ENCODE peak calls at places on chromosome 2, in nine cellular contexts. I, M, B, X, S, G, T, W and Q are unnamed samples.

GRCh38 chr2:159903404-159904126 is 105.6 kb upstream of the CD302 start:
- DNase-seq in I (no peak), M (peak), B (no peak), X (peak), S (peak), G (peak), T (no peak), W (no peak), Q (no peak)

GRCh38 chr2:15941970-15942710 is 1.8 kb downstream of the MYCN start:
- DNase-seq in I (peak), M (peak), B (no peak), X (peak), S (peak), G (no peak), T (no peak), W (peak), Q (no peak)

GRCh38 chr2:196372811-196373664 is 201.7 kb upstream of the STK17B start:
- DNase-seq in I (no peak), M (no peak), B (no peak), X (no peak), S (no peak), G (peak), T (no peak), W (no peak), Q (no peak)

GRCh38 chr2:238744951-238745350 is 102.9 kb upstream of the TWIST2 start:
- DNase-seq in I (no peak), M (no peak), B (no peak), X (no peak), S (no peak), G (no peak), T (no peak), W (no peak), Q (no peak)

GRCh38 chr2:12615509-12615908 is 101.2 kb upstream of the TRIB2 start:
- DNase-seq in I (no peak), M (no peak), B (no peak), X (no peak), S (no peak), G (no peak), T (no peak), W (no peak), Q (no peak)

GRCh38 chr2:227674485-227674884 is 7.9 kb downstream of the SCYGR5 start:
- DNase-seq in I (no peak), M (no peak), B (no peak), X (no peak), S (no peak), G (no peak), T (no peak), W (no peak), Q (no peak)

GRCh38 chr2:228602277-228602676 is 420.8 kb upstream of the SPHKAP start:
- DNase-seq in I (no peak), M (no peak), B (no peak), X (no peak), S (no peak), G (no peak), T (no peak), W (no peak), Q (no peak)

GRCh38 chr2:108916397-108917077 is 72.5 kb downstream of the EDAR start:
- DNase-seq in I (peak), M (no peak), B (no peak), X (no peak), S (no peak), G (no peak), T (no peak), W (no peak), Q (no peak)

GRCh38 chr2:209629622-209630021 is 142.0 kb upstream of the UNC80 start:
- DNase-seq in I (no peak), M (no peak), B (peak), X (no peak), S (no peak), G (peak), T (no peak), W (no peak), Q (no peak)

GRCh38 chr2:226118471-226119429 is 680.9 kb downstream of the IRS1 start:
- DNase-seq in I (no peak), M (no peak), B (peak), X (no peak), S (peak), G (peak), T (no peak), W (no peak), Q (no peak)

GRCh38 chr2:20227894-20228505 is 3.1 kb upstream of the SDC1 start:
- DNase-seq in I (peak), M (no peak), B (no peak), X (no peak), S (no peak), G (no peak), T (no peak), W (no peak), Q (no peak)

GRCh38 chr2:11777066-11777782 is 30.8 kb downstream of the LPIN1 start:
- DNase-seq in I (no peak), M (no peak), B (no peak), X (no peak), S (no peak), G (no peak), T (no peak), W (no peak), Q (no peak)

GRCh38 chr2:141417246-141417797 is 713.5 kb downstream of the LRP1B start:
- DNase-seq in I (no peak), M (peak), B (no peak), X (no peak), S (no peak), G (peak), T (no peak), W (no peak), Q (no peak)

GRCh38 chr2:125185691-125186270 is 1160.7 kb downstream of the CNTNAP5 start:
- DNase-seq in I (no peak), M (no peak), B (no peak), X (no peak), S (no peak), G (no peak), T (no peak), W (no peak), Q (no peak)

GRCh38 chr2:1781291-1782080 is 37.2 kb upstream of the PXDN start:
- DNase-seq in I (no peak), M (no peak), B (no peak), X (no peak), S (no peak), G (no peak), T (no peak), W (no peak), Q (no peak)

GRCh38 chr2:64141711-64142405 is 2.4 kb downstream of the PELI1 start:
- DNase-seq in I (no peak), M (no peak), B (no peak), X (no peak), S (no peak), G (peak), T (no peak), W (peak), Q (no peak)

GRCh38 chr2:38658613-38659012 is 7.3 kb upstream of the GALM start:
- DNase-seq in I (no peak), M (no peak), B (no peak), X (no peak), S (no peak), G (no peak), T (no peak), W (no peak), Q (no peak)

GRCh38 chr2:4763009-4763408 is 929.2 kb upstream of the SOX11 start:
- DNase-seq in I (no peak), M (no peak), B (no peak), X (no peak), S (no peak), G (peak), T (no peak), W (peak), Q (no peak)

GRCh38 chr2:6864938-6865345 is 765 bp downstream of the CMPK2 start:
- DNase-seq in I (peak), M (no peak), B (no peak), X (no peak), S (peak), G (no peak), T (no peak), W (peak), Q (no peak)

GRCh38 chr2:72145658-72146329 is 1.9 kb downstream of the CYP26B1 start:
- DNase-seq in I (peak), M (no peak), B (no peak), X (no peak), S (peak), G (no peak), T (no peak), W (no peak), Q (no peak)

GRCh38 chr2:217695033-217695520 is 307.7 kb downstream of the TNS1 start:
- DNase-seq in I (no peak), M (no peak), B (peak), X (no peak), S (no peak), G (peak), T (no peak), W (no peak), Q (no peak)

GRCh38 chr2:5538717-5539116 is 153.5 kb upstream of the SOX11 start:
- DNase-seq in I (peak), M (no peak), B (no peak), X (no peak), S (no peak), G (no peak), T (no peak), W (no peak), Q (no peak)

GRCh38 chr2:207167129-207167923 is 1.6 kb upstream of the KLF7 start:
- DNase-seq in I (no peak), M (peak), B (peak), X (no peak), S (no peak), G (peak), T (no peak), W (no peak), Q (no peak)

GRCh38 chr2:19851116-19851515 is 50.7 kb downstream of the TTC32 start:
- DNase-seq in I (peak), M (no peak), B (no peak), X (no peak), S (no peak), G (no peak), T (no peak), W (peak), Q (no peak)

DNA sequence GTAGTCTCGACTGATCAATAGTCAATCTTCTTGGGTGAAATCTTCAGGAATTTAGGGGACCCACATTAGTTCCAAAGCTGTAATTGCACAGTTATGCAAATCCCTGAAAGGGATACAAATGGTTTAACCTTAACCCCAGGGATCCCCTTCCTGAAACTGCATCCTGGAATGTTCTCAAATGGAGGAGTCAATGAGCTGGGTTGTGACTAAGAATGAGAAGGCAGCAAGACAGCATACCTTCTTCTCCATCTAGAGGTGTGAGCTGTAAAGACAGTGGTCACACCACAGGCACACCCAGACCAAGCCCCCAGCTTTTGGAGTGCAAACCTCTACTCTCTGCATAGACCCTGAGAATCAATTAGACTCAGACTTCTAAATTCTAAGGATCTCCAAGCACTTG is 164.7 kb upstream of the MEIS1 start:
- DNase-seq in I (no peak), M (no peak), B (no peak), X (no peak), S (no peak), G (no peak), T (no peak), W (peak), Q (no peak)
- TF ChIP-seq CTCF in I (no peak), M (no peak), B (no peak), X (no peak), S (no peak), G (no peak), T (no peak), W (no peak), Q (no peak)

GRCh38 chr2:24546668-24547067 is 55.6 kb downstream of the NCOA1 start:
- DNase-seq in I (no peak), M (no peak), B (no peak), X (no peak), S (no peak), G (no peak), T (no peak), W (no peak), Q (no peak)

GRCh38 chr2:24543252-24543651 is 52.2 kb downstream of the NCOA1 start:
- DNase-seq in I (no peak), M (no peak), B (no peak), X (no peak), S (no peak), G (no peak), T (no peak), W (no peak), Q (no peak)

GRCh38 chr2:24544456-24545115 is 53.5 kb downstream of the NCOA1 start:
- DNase-seq in I (no peak), M (no peak), B (no peak), X (no peak), S (no peak), G (no peak), T (no peak), W (no peak), Q (no peak)

GRCh38 chr2:24552836-24553235 is 61.8 kb downstream of the NCOA1 start:
- DNase-seq in I (no peak), M (no peak), B (no peak), X (no peak), S (no peak), G (no peak), T (no peak), W (no peak), Q (no peak)

GRCh38 chr2:24548058-24548457 is 57.0 kb downstream of the NCOA1 start:
- DNase-seq in I (no peak), M (no peak), B (no peak), X (no peak), S (no peak), G (no peak), T (no peak), W (no peak), Q (no peak)
- TF ChIP-seq CTCF in I (no peak), M (no peak), B (no peak), X (no peak), S (no peak), G (no peak), T (no peak), W (no peak), Q (no peak)

DNA sequence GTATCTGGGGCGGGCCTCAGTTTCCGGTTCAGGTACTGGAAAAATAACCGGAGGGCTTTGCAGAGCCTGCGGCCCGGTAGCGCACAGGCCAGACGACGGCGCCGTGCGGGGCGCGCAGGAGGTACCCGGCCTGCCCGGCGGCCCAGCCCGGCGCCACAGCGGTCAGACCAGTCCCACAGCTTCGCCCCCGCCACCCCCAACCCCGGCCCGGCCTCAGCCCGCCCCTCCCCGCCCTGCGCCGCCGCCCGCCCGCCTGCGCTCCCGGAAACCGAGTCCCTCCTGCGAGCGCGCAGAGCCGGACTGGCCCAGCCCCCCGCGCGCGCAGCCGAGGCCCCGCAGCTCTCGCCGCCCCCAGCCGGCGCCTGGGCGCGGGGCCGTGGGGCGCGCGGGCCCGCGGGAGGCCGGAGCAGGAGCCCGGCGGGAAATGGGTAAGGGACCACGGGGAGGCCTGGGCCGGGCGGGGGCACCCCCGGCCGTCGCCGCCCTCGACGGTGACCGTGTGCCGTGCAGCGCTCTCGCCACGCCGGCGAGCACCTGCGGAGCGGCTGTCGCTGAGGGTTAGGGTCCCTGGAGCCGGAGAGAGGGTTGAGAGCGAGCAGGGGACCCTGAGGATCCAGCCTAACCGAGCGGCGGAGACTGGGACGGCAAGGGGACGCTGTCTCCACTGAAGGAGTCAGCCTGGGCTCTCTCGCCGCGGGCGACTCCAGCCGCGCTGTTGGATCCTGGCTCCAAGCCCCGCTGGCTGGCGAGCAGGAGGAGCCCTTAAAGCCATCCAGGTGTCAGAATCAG is 16.5 kb upstream of the PSD4 start:
- DNase-seq in I (peak), M (peak), B (no peak), X (peak), S (no peak), G (peak), T (no peak), W (peak), Q (no peak)
- TF ChIP-seq CTCF in I (no peak), M (no peak), B (no peak), X (no peak), S (no peak), G (no peak), T (no peak), W (no peak), Q (no peak)

GRCh38 chr2:191302459-191303155 is 57.4 kb downstream of the MYO1B start:
- DNase-seq in I (no peak), M (no peak), B (no peak), X (peak), S (no peak), G (no peak), T (no peak), W (peak), Q (peak)
- TF ChIP-seq CTCF in I (peak), M (peak), B (peak), X (peak), S (no peak), G (peak), T (peak), W (peak), Q (peak)

GRCh38 chr2:28413152-28413895 is 20.7 kb downstream of the FOSL2 start:
- DNase-seq in I (no peak), M (no peak), B (no peak), X (no peak), S (no peak), G (peak), T (no peak), W (peak), Q (no peak)
- TF ChIP-seq CTCF in I (peak), M (no peak), B (no peak), X (no peak), S (no peak), G (peak), T (no peak), W (peak), Q (no peak)

GRCh38 chr2:219998099-219998498 is 370.7 kb downstream of the SLC4A3 start:
- DNase-seq in I (no peak), M (no peak), B (no peak), X (no peak), S (no peak), G (no peak), T (no peak), W (no peak), Q (no peak)
- TF ChIP-seq CTCF in I (no peak), M (no peak), B (peak), X (no peak), S (no peak), G (no peak), T (no peak), W (peak), Q (no peak)

DNA sequence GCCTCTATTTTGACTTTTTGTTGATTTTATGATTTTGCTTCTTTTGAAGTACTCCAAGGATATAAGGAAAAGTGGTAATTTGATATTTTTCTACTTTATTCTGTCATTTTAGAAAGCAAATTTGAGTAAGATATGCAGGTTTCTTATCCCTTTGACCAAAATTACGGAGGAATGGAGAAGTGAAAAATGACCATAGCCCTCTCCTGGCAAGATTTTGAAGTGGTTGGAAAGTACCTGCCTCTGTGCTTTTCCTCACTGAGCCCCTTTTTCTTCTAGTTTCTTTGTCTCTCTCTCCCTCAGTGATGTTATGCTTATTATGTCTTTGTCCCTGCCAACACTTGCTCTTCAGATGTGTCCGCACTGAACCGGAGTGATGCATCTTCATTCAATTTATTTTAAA is 898.1 kb downstream of the EPHA4 start:
- DNase-seq in I (no peak), M (peak), B (no peak), X (peak), S (no peak), G (no peak), T (no peak), W (no peak), Q (peak)
- TF ChIP-seq CTCF in I (peak), M (no peak), B (no peak), X (no peak), S (no peak), G (no peak), T (no peak), W (peak), Q (peak)

GRCh38 chr2:51424418-51424817 is 392.5 kb upstream of the NRXN1 start:
- DNase-seq in I (no peak), M (no peak), B (no peak), X (no peak), S (no peak), G (no peak), T (no peak), W (peak), Q (no peak)
- TF ChIP-seq CTCF in I (peak), M (no peak), B (peak), X (no peak), S (no peak), G (no peak), T (no peak), W (peak), Q (no peak)